ENCODE peak calls at places on chromosomes 7 and 10, in ten cellular contexts. W is tibial nerve, A is stomach, D is thyroid gland, E is uterus, K is heart left ventricle, V is right lobe of liver, J is K562, S is gastrocnemius medialis, Z is transverse colon. R is an unnamed sample.

GRCh38 chr10:17237915-17238444 is 9.9 kb downstream of the VIM start:
- DNase-seq in W (no peak), A (no peak), D (no peak), E (no peak), K (no peak), V (no peak), J (no peak), S (no peak), Z (no peak), R (no peak)

GRCh38 chr7:112965506-112965905 is 121.1 kb downstream of the GPR85 start:
- DNase-seq in W (no peak), A (no peak), D (no peak), E (no peak), K (no peak), V (no peak), J (no peak), S (no peak), Z (no peak), R (no peak)

GRCh38 chr7:95596183-95597135 is at the start of gene PDK4:
- DNase-seq in W (peak; percentile 99), A (peak; percentile 98), D (peak; percentile 97), E (peak; percentile 98), K (peak; percentile 97), V (peak; percentile 93), J (peak; percentile 12), S (peak; percentile 99), Z (peak; percentile 96), R (peak; percentile 88)

GRCh38 chr10:11631890-11632587 is 20.6 kb upstream of the USP6NL start:
- DNase-seq in W (no peak), A (no peak), D (no peak), E (no peak), K (no peak), V (no peak), J (no peak), S (no peak), Z (peak; percentile 38), R (no peak)

GRCh38 chr7:5711419-5711818 is 70.0 kb downstream of the RNF216 start:
- DNase-seq in W (no peak), A (no peak), D (no peak), E (no peak), K (no peak), V (no peak), J (no peak), S (no peak), Z (no peak), R (no peak)

GRCh38 chr7:26694156-26694555 is 170.2 kb downstream of the SKAP2 start:
- DNase-seq in W (no peak), A (no peak), D (no peak), E (no peak), K (no peak), V (no peak), J (no peak), S (no peak), Z (no peak), R (no peak)

GRCh38 chr10:78429994-78430393 is 396.3 kb downstream of the RPS24 start:
- DNase-seq in W (no peak), A (no peak), D (no peak), E (no peak), K (no peak), V (no peak), J (no peak), S (no peak), Z (no peak), R (no peak)

GRCh38 chr10:27805215-27805614 is 59.6 kb upstream of the MKX start:
- DNase-seq in W (no peak), A (no peak), D (no peak), E (no peak), K (no peak), V (no peak), J (no peak), S (no peak), Z (no peak), R (peak; percentile 16)

GRCh38 chr7:33698006-33698405 is 207.3 kb upstream of the BMPER start:
- DNase-seq in W (peak; percentile 1), A (no peak), D (no peak), E (no peak), K (no peak), V (no peak), J (no peak), S (no peak), Z (no peak), R (no peak)

GRCh38 chr7:44867073-44867990 is 18.0 kb downstream of the PURB start:
- DNase-seq in W (no peak), A (no peak), D (no peak), E (peak; percentile 56), K (no peak), V (no peak), J (peak; percentile 45), S (peak; percentile 71), Z (no peak), R (no peak)

GRCh38 chr10:69786791-69787190 is 14.9 kb upstream of the COL13A1 start:
- DNase-seq in W (no peak), A (no peak), D (no peak), E (no peak), K (no peak), V (no peak), J (no peak), S (no peak), Z (no peak), R (no peak)

GRCh38 chr10:61750943-61751471 is 88.3 kb downstream of the CABCOCO1 start:
- DNase-seq in W (peak; percentile 49), A (peak; percentile 84), D (peak; percentile 50), E (peak; percentile 34), K (peak; percentile 65), V (peak; percentile 69), J (peak; percentile 87), S (peak; percentile 16), Z (peak; percentile 88), R (peak; percentile 33)

GRCh38 chr7:117118579-117119180 is 165.4 kb downstream of the ST7 start:
- DNase-seq in W (no peak), A (no peak), D (no peak), E (no peak), K (no peak), V (no peak), J (no peak), S (no peak), Z (no peak), R (no peak)
- H3K4me3 ChIP-seq in W (no peak overlapping the region), A (no peak overlapping the region), D (no peak overlapping the region), E (no peak overlapping the region), K (no peak overlapping the region), V (no peak overlapping the region), J (no peak overlapping the region), S (no peak overlapping the region), Z (no peak overlapping the region), R (no peak overlapping the region)

GRCh38 chr10:77164616-77165311 is 472.8 kb downstream of the KCNMA1 start:
- DNase-seq in W (no peak), A (no peak), D (no peak), E (no peak), K (no peak), V (no peak), J (no peak), S (no peak), Z (no peak), R (no peak)

GRCh38 chr10:77168161-77168560 is 469.4 kb downstream of the KCNMA1 start:
- DNase-seq in W (no peak), A (no peak), D (no peak), E (no peak), K (no peak), V (no peak), J (no peak), S (no peak), Z (no peak), R (no peak)

GRCh38 chr10:77162697-77163096 is 474.9 kb downstream of the KCNMA1 start:
- DNase-seq in W (no peak), A (no peak), D (no peak), E (no peak), K (no peak), V (no peak), J (no peak), S (no peak), Z (no peak), R (no peak)

GRCh38 chr10:77163670-77164348 is 473.8 kb downstream of the KCNMA1 start:
- DNase-seq in W (peak; percentile 36), A (no peak), D (no peak), E (peak; percentile 91), K (no peak), V (peak; percentile 18), J (no peak), S (peak; percentile 77), Z (peak; percentile 60), R (peak; percentile 33)

DNA sequence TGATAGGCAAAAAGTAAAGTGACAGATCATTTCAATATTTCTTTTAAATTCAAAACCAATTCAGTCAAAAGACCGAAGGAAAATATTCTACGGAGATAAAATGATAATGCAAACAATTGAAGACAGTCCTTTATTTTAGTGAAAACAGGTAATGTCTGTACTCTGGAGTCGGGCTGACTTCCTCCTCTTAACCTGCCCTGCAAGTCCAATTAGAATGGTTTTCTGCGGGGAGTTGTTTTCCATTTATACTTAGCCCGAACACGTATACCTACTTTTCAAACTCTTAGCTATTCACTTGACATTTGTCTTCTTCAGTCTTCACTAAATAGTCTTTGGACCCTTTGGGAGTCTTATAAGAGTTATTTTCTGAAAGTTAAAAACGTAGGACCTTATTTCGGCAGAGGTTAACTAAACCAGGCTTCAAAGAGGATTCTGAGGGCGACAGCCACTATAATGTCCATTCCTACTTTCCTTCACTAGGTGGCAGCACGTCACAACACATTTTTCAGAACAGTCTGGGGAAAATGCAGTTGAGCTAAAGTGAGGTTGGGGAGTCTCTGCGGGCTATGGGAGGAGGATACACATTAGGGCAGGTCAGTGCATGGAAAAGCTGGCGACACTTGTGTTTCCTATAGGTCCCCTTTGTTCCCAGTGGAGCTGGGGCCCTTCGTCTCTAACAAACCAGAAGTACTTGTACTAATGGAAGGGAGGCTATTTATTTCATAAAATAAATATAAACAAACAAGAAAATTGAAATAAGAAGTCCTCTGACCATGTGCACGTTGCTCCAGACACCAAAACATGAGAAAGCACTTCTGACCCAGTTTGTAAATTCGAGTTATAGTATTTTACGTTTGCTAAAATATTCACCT is 471.9 kb downstream of the KCNMA1 start:
- DNase-seq in W (peak; percentile 65), A (peak; percentile 38), D (peak; percentile 32), E (peak; percentile 64), K (peak; percentile 29), V (no peak), J (peak; percentile 49), S (peak; percentile 29), Z (peak; percentile 62), R (peak; percentile 32)
- H3K27ac ChIP-seq in W (no peak overlapping the region), A (no peak overlapping the region), D (no peak overlapping the region), E (no peak overlapping the region), K (no peak overlapping the region), V (no peak overlapping the region), J (no peak overlapping the region), S (no peak overlapping the region), Z (no peak overlapping the region), R (no peak overlapping the region)

DNA sequence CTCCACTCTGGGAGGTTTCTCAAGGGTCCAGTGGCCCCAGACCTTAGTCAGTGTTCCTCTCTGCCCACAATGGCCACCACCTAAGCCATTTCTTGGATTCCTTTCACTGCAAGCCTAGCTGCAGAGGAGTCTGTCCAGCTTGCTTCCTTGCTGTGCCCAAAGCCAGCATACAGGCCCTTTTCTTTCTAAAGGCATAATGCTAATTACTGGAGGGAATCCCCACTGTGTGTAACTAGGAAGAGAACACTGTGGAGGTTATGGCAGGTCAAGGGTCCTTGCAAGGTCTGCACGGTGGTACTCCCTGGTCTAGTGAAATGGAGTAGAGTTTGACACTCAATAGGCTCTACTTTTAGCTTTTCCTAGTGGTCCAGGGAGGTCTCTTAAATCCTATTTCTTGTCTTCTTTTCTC is 70.4 kb upstream of the CC2D2B start:
- DNase-seq in W (no peak), A (no peak), D (no peak), E (no peak), K (no peak), V (no peak), J (no peak), S (no peak), Z (no peak), R (no peak)
- TF ChIP-seq POLR2A in W (no peak), A (no peak), D (no peak), E (no peak), K (no peak), V (no peak), J (no peak), S (no peak), Z (no peak), R (no peak)

GRCh38 chr10:93600446-93600860 is 582 bp downstream of the RBP4 start:
- DNase-seq in W (no peak), A (no peak), D (no peak), E (no peak), K (no peak), V (peak; percentile 68), J (no peak), S (no peak), Z (no peak), R (no peak)
- H3K4me3 ChIP-seq in W (no peak overlapping the region), A (peak overlapping the region; percentile 58), D (no peak overlapping the region), E (peak overlapping the region; percentile 16), K (peak overlapping the region; percentile 39), V (peak overlapping the region; percentile 94), J (no peak overlapping the region), S (peak overlapping the region; percentile 17), Z (peak overlapping the region; percentile 52), R (peak overlapping the region; percentile 23)

R was measured in ovary.